ENCODE peak calls at places on chromosome 19, in nine cellular contexts. One of them, this sample, is unnamed.

GRCh38 chr19:58338825-58339558 is 12.2 kb downstream of the ZSCAN22 start:
- DNase-seq in pancreas: no peak
- DNase-seq in psoas muscle: no peak
- DNase-seq in thoracic aorta: no peak
- DNase-seq in kidney: no peak
- DNase-seq in Peyer's patch: no peak
- DNase-seq in fibroblast of lung: peak; percentile 17
- DNase-seq in tibial nerve: no peak
- DNase-seq in lung: no peak
- DNase-seq in this sample: no peak

GRCh38 chr19:14528419-14529253 is 758 bp upstream of the TECR start:
- DNase-seq in pancreas: peak; percentile 49
- DNase-seq in psoas muscle: peak; percentile 33
- DNase-seq in thoracic aorta: no peak
- DNase-seq in kidney: no peak
- DNase-seq in Peyer's patch: no peak
- DNase-seq in fibroblast of lung: no peak
- DNase-seq in tibial nerve: no peak
- DNase-seq in lung: no peak
- DNase-seq in this sample: no peak

GRCh38 chr19:13600802-13601201 is 94.5 kb upstream of the CACNA1A start:
- DNase-seq in pancreas: no peak
- DNase-seq in psoas muscle: no peak
- DNase-seq in thoracic aorta: no peak
- DNase-seq in kidney: no peak
- DNase-seq in Peyer's patch: no peak
- DNase-seq in fibroblast of lung: no peak
- DNase-seq in tibial nerve: no peak
- DNase-seq in lung: no peak
- DNase-seq in this sample: no peak

GRCh38 chr19:19643158-19644053 is at the start of gene GMIP:
- DNase-seq in pancreas: peak; percentile 89
- DNase-seq in psoas muscle: peak; percentile 72
- DNase-seq in thoracic aorta: no peak
- DNase-seq in kidney: peak; percentile 91
- DNase-seq in Peyer's patch: peak; percentile 94
- DNase-seq in fibroblast of lung: peak; percentile 28
- DNase-seq in tibial nerve: peak; percentile 69
- DNase-seq in lung: peak; percentile 74
- DNase-seq in this sample: peak; percentile 91

GRCh38 chr19:5503598-5503997 is 48.4 kb downstream of the ZNRF4 start:
- DNase-seq in pancreas: no peak
- DNase-seq in psoas muscle: no peak
- DNase-seq in thoracic aorta: no peak
- DNase-seq in kidney: no peak
- DNase-seq in Peyer's patch: no peak
- DNase-seq in fibroblast of lung: no peak
- DNase-seq in tibial nerve: no peak
- DNase-seq in lung: no peak
- DNase-seq in this sample: no peak

GRCh38 chr19:35806597-35806996 is 6.0 kb downstream of the PRODH2 start:
- DNase-seq in pancreas: no peak
- DNase-seq in psoas muscle: no peak
- DNase-seq in thoracic aorta: no peak
- DNase-seq in kidney: no peak
- DNase-seq in Peyer's patch: no peak
- DNase-seq in fibroblast of lung: no peak
- DNase-seq in tibial nerve: no peak
- DNase-seq in lung: no peak
- DNase-seq in this sample: no peak

GRCh38 chr19:37362733-37363132 is 8.2 kb upstream of the ZNF527 start:
- DNase-seq in pancreas: no peak
- DNase-seq in psoas muscle: no peak
- DNase-seq in thoracic aorta: no peak
- DNase-seq in kidney: no peak
- DNase-seq in Peyer's patch: no peak
- DNase-seq in fibroblast of lung: no peak
- DNase-seq in tibial nerve: no peak
- DNase-seq in lung: no peak
- DNase-seq in this sample: no peak

GRCh38 chr19:17243854-17244617 is 1.7 kb downstream of the NR2F6 start:
- DNase-seq in pancreas: peak; percentile 75
- DNase-seq in psoas muscle: peak; percentile 69
- DNase-seq in thoracic aorta: no peak
- DNase-seq in kidney: peak; percentile 87
- DNase-seq in Peyer's patch: no peak
- DNase-seq in fibroblast of lung: no peak
- DNase-seq in tibial nerve: peak; percentile 58
- DNase-seq in lung: no peak
- DNase-seq in this sample: no peak

GRCh38 chr19:37954421-37954874 is 47.4 kb downstream of the SIPA1L3 start:
- DNase-seq in pancreas: no peak
- DNase-seq in psoas muscle: no peak
- DNase-seq in thoracic aorta: no peak
- DNase-seq in kidney: no peak
- DNase-seq in Peyer's patch: no peak
- DNase-seq in fibroblast of lung: no peak
- DNase-seq in tibial nerve: no peak
- DNase-seq in lung: no peak
- DNase-seq in this sample: no peak

GRCh38 chr19:6383188-6383587 is 7.5 kb upstream of the PSPN start:
- DNase-seq in pancreas: no peak
- DNase-seq in psoas muscle: no peak
- DNase-seq in thoracic aorta: no peak
- DNase-seq in kidney: no peak
- DNase-seq in Peyer's patch: no peak
- DNase-seq in fibroblast of lung: no peak
- DNase-seq in tibial nerve: no peak
- DNase-seq in lung: no peak
- DNase-seq in this sample: no peak

GRCh38 chr19:45137179-45137761 is 23.5 kb downstream of the NKPD1 start:
- DNase-seq in pancreas: no peak
- DNase-seq in psoas muscle: no peak
- DNase-seq in thoracic aorta: no peak
- DNase-seq in kidney: no peak
- DNase-seq in Peyer's patch: peak; percentile 55
- DNase-seq in fibroblast of lung: peak; percentile 41
- DNase-seq in tibial nerve: no peak
- DNase-seq in lung: no peak
- DNase-seq in this sample: no peak

GRCh38 chr19:54670576-54671347 is 8.0 kb downstream of the LILRB4 start:
- DNase-seq in pancreas: no peak
- DNase-seq in psoas muscle: no peak
- DNase-seq in thoracic aorta: no peak
- DNase-seq in kidney: no peak
- DNase-seq in Peyer's patch: no peak
- DNase-seq in fibroblast of lung: no peak
- DNase-seq in tibial nerve: no peak
- DNase-seq in lung: no peak
- DNase-seq in this sample: no peak

GRCh38 chr19:28242317-28242927 is 970.5 kb downstream of the UQCRFS1 start:
- DNase-seq in pancreas: no peak
- DNase-seq in psoas muscle: no peak
- DNase-seq in thoracic aorta: no peak
- DNase-seq in kidney: no peak
- DNase-seq in Peyer's patch: no peak
- DNase-seq in fibroblast of lung: peak; percentile 17
- DNase-seq in tibial nerve: peak; percentile 32
- DNase-seq in lung: no peak
- DNase-seq in this sample: no peak

DNA sequence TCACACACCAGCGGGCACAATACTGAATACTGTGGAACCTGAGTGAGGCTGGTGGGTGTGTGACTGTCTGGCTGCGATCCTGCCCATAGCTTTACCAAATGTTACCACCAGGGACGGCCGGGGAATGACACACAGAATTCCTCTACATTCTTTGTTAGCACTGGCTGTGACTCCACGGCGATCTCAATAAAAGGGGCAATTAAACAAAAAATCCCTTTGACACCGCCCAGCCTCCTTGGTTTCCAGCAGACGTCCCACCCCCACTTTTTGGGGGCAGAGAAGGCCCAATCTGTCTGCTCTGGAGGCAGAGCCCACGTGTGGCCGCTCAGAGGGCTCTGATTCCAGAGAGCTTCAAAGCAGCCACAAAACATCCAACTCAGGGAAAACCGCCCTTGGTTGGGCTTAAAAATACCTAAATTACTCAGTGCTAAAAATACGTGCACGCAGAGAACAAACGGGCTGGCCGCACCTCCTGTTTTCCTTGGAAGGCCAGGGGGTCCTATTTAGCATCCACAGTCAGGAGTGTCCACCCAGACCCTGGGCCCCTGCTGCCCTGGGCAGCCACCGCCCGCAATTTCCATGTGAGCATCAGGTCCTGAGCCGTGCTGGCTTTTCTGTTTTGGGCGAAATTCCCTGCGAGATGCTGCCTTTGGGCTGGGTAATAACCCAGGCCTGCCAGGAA is 47.8 kb downstream of the GADD45B start:
- DNase-seq in pancreas: no peak
- DNase-seq in psoas muscle: no peak
- DNase-seq in thoracic aorta: peak; percentile 62
- DNase-seq in kidney: no peak
- DNase-seq in Peyer's patch: no peak
- DNase-seq in fibroblast of lung: peak; percentile 90
- DNase-seq in tibial nerve: no peak
- DNase-seq in lung: no peak
- DNase-seq in this sample: no peak
- H3K27ac ChIP-seq in pancreas: no peak overlapping the region
- H3K27ac ChIP-seq in psoas muscle: no peak overlapping the region
- H3K27ac ChIP-seq in thoracic aorta: peak overlapping the region; percentile 87
- H3K27ac ChIP-seq in kidney: no peak overlapping the region
- H3K27ac ChIP-seq in Peyer's patch: no peak overlapping the region
- H3K27ac ChIP-seq in fibroblast of lung: peak overlapping the region; percentile 31
- H3K27ac ChIP-seq in tibial nerve: no peak overlapping the region
- H3K27ac ChIP-seq in lung: no peak overlapping the region
- H3K27ac ChIP-seq in this sample: no peak overlapping the region

GRCh38 chr19:18418034-18418724 is 1.0 kb upstream of the SSBP4 start:
- DNase-seq in pancreas: peak; percentile 59
- DNase-seq in psoas muscle: peak; percentile 60
- DNase-seq in thoracic aorta: no peak
- DNase-seq in kidney: peak; percentile 89
- DNase-seq in Peyer's patch: no peak
- DNase-seq in fibroblast of lung: no peak
- DNase-seq in tibial nerve: no peak
- DNase-seq in lung: no peak
- DNase-seq in this sample: peak; percentile 57

GRCh38 chr19:18419699-18420460 is 682 bp downstream of the SSBP4 start:
- DNase-seq in pancreas: peak; percentile 64
- DNase-seq in psoas muscle: peak; percentile 51
- DNase-seq in thoracic aorta: no peak
- DNase-seq in kidney: peak; percentile 84
- DNase-seq in Peyer's patch: peak; percentile 62
- DNase-seq in fibroblast of lung: no peak
- DNase-seq in tibial nerve: no peak
- DNase-seq in lung: no peak
- DNase-seq in this sample: no peak

GRCh38 chr19:18418725-18419194 is 438 bp upstream of the SSBP4 start:
- DNase-seq in pancreas: peak; percentile 61
- DNase-seq in psoas muscle: peak; percentile 56
- DNase-seq in thoracic aorta: no peak
- DNase-seq in kidney: peak; percentile 87
- DNase-seq in Peyer's patch: no peak
- DNase-seq in fibroblast of lung: no peak
- DNase-seq in tibial nerve: no peak
- DNase-seq in lung: no peak
- DNase-seq in this sample: no peak

GRCh38 chr19:18420931-18421330 is 1.7 kb downstream of the SSBP4 start:
- DNase-seq in pancreas: no peak
- DNase-seq in psoas muscle: no peak
- DNase-seq in thoracic aorta: no peak
- DNase-seq in kidney: peak; percentile 81
- DNase-seq in Peyer's patch: no peak
- DNase-seq in fibroblast of lung: no peak
- DNase-seq in tibial nerve: no peak
- DNase-seq in lung: no peak
- DNase-seq in this sample: no peak

DNA sequence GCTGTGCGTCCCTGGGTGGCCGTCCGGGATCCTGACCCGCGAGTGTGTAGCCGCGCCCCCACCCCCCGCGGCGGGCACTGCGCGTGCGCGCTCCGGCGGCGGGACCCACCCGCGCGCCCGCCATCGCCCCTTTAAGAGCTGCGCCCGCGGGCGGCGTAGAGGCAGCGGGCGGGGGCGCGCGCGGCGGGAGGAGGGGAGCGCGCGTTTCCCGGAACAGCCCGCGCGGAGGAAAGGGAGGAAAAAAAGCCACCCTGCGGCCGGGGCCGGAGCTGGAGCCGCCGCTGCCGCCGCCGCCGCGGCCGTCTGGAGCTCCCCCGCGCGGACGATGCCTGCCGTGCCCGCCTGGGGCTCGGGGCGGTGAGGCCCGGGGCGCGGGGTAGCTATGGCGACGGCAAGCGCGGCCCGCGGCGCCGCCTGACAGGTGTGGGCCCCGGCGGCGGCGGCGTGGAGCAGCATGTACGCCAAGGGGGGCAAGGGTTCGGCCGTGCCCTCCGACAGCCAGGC is at the start of gene SSBP4:
- DNase-seq in pancreas: peak; percentile 83
- DNase-seq in psoas muscle: peak; percentile 80
- DNase-seq in thoracic aorta: no peak
- DNase-seq in kidney: peak; percentile 92
- DNase-seq in Peyer's patch: peak; percentile 60
- DNase-seq in fibroblast of lung: peak; percentile 75
- DNase-seq in tibial nerve: peak; percentile 66
- DNase-seq in lung: no peak
- DNase-seq in this sample: peak; percentile 61
- H3K4me1 ChIP-seq in pancreas: peaks cover 33% of the 10 kb centered on the region
- H3K4me1 ChIP-seq in psoas muscle: peaks cover 43% of the 10 kb centered on the region
- H3K4me1 ChIP-seq in thoracic aorta: peaks cover 26% of the 10 kb centered on the region
- H3K4me1 ChIP-seq in kidney: peaks cover 11% of the 10 kb centered on the region
- H3K4me1 ChIP-seq in Peyer's patch: peaks cover 88% of the 10 kb centered on the region
- H3K4me1 ChIP-seq in fibroblast of lung: peaks cover 41% of the 10 kb centered on the region
- H3K4me1 ChIP-seq in tibial nerve: peaks cover 75% of the 10 kb centered on the region
- H3K4me1 ChIP-seq in lung: no peaks in the 10 kb centered on the region
- H3K4me1 ChIP-seq in this sample: peaks cover 93% of the 10 kb centered on the region

GRCh38 chr19:40704491-40705361 is 12.0 kb downstream of the COQ8B start:
- DNase-seq in pancreas: no peak
- DNase-seq in psoas muscle: no peak
- DNase-seq in thoracic aorta: no peak
- DNase-seq in kidney: no peak
- DNase-seq in Peyer's patch: no peak
- DNase-seq in fibroblast of lung: no peak
- DNase-seq in tibial nerve: no peak
- DNase-seq in lung: no peak
- DNase-seq in this sample: no peak
- H3K36me3 ChIP-seq in pancreas: peaks cover 4% of the 10 kb centered on the region
- H3K36me3 ChIP-seq in psoas muscle: peaks cover 2% of the 10 kb centered on the region
- H3K36me3 ChIP-seq in thoracic aorta: peaks cover 44% of the 10 kb centered on the region
- H3K36me3 ChIP-seq in kidney: peaks cover 15% of the 10 kb centered on the region
- H3K36me3 ChIP-seq in Peyer's patch: peaks cover 80% of the 10 kb centered on the region
- H3K36me3 ChIP-seq in fibroblast of lung: peaks cover 19% of the 10 kb centered on the region
- H3K36me3 ChIP-seq in tibial nerve: peaks cover 5% of the 10 kb centered on the region
- H3K36me3 ChIP-seq in lung: peaks cover 14% of the 10 kb centered on the region
- H3K36me3 ChIP-seq in this sample: peaks cover 68% of the 10 kb centered on the region

DNA sequence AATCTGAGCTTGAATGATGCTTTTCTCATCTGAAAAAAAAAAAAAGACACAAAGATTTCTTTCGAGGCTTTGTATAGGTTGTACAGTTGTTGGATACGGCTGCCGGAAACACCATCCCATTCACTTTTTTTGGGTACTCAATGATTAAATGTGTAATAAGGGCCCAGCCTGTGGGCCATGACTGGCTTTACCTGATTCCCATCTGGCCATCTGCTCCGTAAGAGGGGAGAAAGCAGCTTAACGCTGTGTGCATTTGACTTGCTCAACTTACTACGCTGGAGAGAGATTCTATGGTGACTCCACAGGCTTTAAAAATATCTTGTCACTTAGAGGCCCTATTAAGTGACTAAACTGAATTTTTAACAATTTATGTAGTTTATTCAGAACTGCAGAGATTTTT is 731 bp downstream of the ZNF558 start:
- DNase-seq in pancreas: no peak
- DNase-seq in psoas muscle: no peak
- DNase-seq in thoracic aorta: no peak
- DNase-seq in kidney: no peak
- DNase-seq in Peyer's patch: no peak
- DNase-seq in fibroblast of lung: no peak
- DNase-seq in tibial nerve: no peak
- DNase-seq in lung: no peak
- DNase-seq in this sample: no peak
- H3K27ac ChIP-seq in pancreas: peak overlapping the region; percentile 89
- H3K27ac ChIP-seq in psoas muscle: peak overlapping the region; percentile 96
- H3K27ac ChIP-seq in thoracic aorta: peak overlapping the region; percentile 96
- H3K27ac ChIP-seq in kidney: no peak overlapping the region
- H3K27ac ChIP-seq in Peyer's patch: peak overlapping the region; percentile 97
- H3K27ac ChIP-seq in fibroblast of lung: peak overlapping the region; percentile 93
- H3K27ac ChIP-seq in tibial nerve: peak overlapping the region; percentile 95
- H3K27ac ChIP-seq in lung: no peak overlapping the region
- H3K27ac ChIP-seq in this sample: peak overlapping the region; percentile 93

This sample was measured in CD4-positive, CD25-positive, alpha-beta regulatory T cell.